ENCODE peak calls at places on chromosomes 7 and 10, in eight cellular contexts. One of them, this sample, is unnamed.

GRCh38 chr7:105389090-105389650 is 449 bp upstream of the SRPK2 start:
- DNase-seq in transverse colon: peak; percentile 48
- DNase-seq in H1: no peak
- DNase-seq in uterus: peak; percentile 39
- DNase-seq in NB4: peak; percentile 72
- DNase-seq in endothelial cell of umbilical vein: peak; percentile 62
- DNase-seq in IMR-90: peak; percentile 40
- DNase-seq in HCT116: peak; percentile 32
- DNase-seq in this sample: peak; percentile 87

GRCh38 chr10:62778125-62778524 is 26.4 kb upstream of the ADO start:
- DNase-seq in uterus: no peak
- DNase-seq in HCT116: no peak
- DNase-seq in NB4: no peak
- DNase-seq in endothelial cell of umbilical vein: no peak
- DNase-seq in IMR-90: no peak
- DNase-seq in transverse colon: no peak
- DNase-seq in H1: no peak
- DNase-seq in this sample: no peak

GRCh38 chr7:139783647-139784385 is 6.0 kb upstream of the HIPK2 start:
- DNase-seq in transverse colon: no peak
- DNase-seq in IMR-90: no peak
- DNase-seq in endothelial cell of umbilical vein: no peak
- DNase-seq in H1: no peak
- DNase-seq in uterus: no peak
- DNase-seq in HCT116: no peak
- DNase-seq in NB4: peak; percentile 45
- DNase-seq in this sample: no peak

GRCh38 chr10:30637881-30638467 is 8.4 kb upstream of the LYZL2 start:
- DNase-seq in H1: no peak
- DNase-seq in IMR-90: peak; percentile 96
- DNase-seq in uterus: no peak
- DNase-seq in endothelial cell of umbilical vein: peak; percentile 87
- DNase-seq in transverse colon: no peak
- DNase-seq in HCT116: peak; percentile 62
- DNase-seq in NB4: peak; percentile 61
- DNase-seq in this sample: peak; percentile 69

GRCh38 chr10:132606536-132607316 is 69.1 kb downstream of the INPP5A start:
- DNase-seq in IMR-90: peak; percentile 49
- DNase-seq in uterus: peak; percentile 78
- DNase-seq in H1: no peak
- DNase-seq in transverse colon: no peak
- DNase-seq in NB4: no peak
- DNase-seq in endothelial cell of umbilical vein: no peak
- DNase-seq in HCT116: no peak
- DNase-seq in this sample: no peak

GRCh38 chr7:42493436-42494198 is 256.6 kb upstream of the GLI3 start:
- DNase-seq in transverse colon: peak; percentile 68
- DNase-seq in HCT116: no peak
- DNase-seq in H1: peak; percentile 19
- DNase-seq in uterus: peak; percentile 87
- DNase-seq in IMR-90: peak; percentile 76
- DNase-seq in NB4: no peak
- DNase-seq in endothelial cell of umbilical vein: peak; percentile 46
- DNase-seq in this sample: peak; percentile 67

GRCh38 chr10:61179734-61180133 is 235.7 kb upstream of the RHOBTB1 start:
- DNase-seq in NB4: no peak
- DNase-seq in HCT116: no peak
- DNase-seq in transverse colon: no peak
- DNase-seq in IMR-90: no peak
- DNase-seq in H1: no peak
- DNase-seq in endothelial cell of umbilical vein: no peak
- DNase-seq in uterus: no peak
- DNase-seq in this sample: no peak

GRCh38 chr7:133376514-133376913 is 123.6 kb downstream of the EXOC4 start:
- DNase-seq in IMR-90: no peak
- DNase-seq in H1: no peak
- DNase-seq in HCT116: no peak
- DNase-seq in NB4: no peak
- DNase-seq in endothelial cell of umbilical vein: no peak
- DNase-seq in uterus: no peak
- DNase-seq in transverse colon: no peak
- DNase-seq in this sample: no peak

GRCh38 chr7:120060283-120060682 is 212.7 kb upstream of the KCND2 start:
- DNase-seq in uterus: no peak
- DNase-seq in H1: no peak
- DNase-seq in transverse colon: no peak
- DNase-seq in endothelial cell of umbilical vein: no peak
- DNase-seq in NB4: peak; percentile 89
- DNase-seq in HCT116: no peak
- DNase-seq in IMR-90: peak; percentile 59
- DNase-seq in this sample: no peak

GRCh38 chr10:13294156-13294555 is 5.7 kb downstream of the PHYH start:
- DNase-seq in uterus: no peak
- DNase-seq in HCT116: no peak
- DNase-seq in H1: no peak
- DNase-seq in transverse colon: no peak
- DNase-seq in IMR-90: no peak
- DNase-seq in endothelial cell of umbilical vein: no peak
- DNase-seq in NB4: no peak
- DNase-seq in this sample: no peak

GRCh38 chr7:120395526-120396019 is 122.6 kb downstream of the KCND2 start:
- DNase-seq in uterus: no peak
- DNase-seq in NB4: no peak
- DNase-seq in endothelial cell of umbilical vein: no peak
- DNase-seq in transverse colon: no peak
- DNase-seq in H1: no peak
- DNase-seq in HCT116: no peak
- DNase-seq in IMR-90: no peak
- DNase-seq in this sample: no peak

GRCh38 chr7:150966002-150966401 is 12.1 kb downstream of the KCNH2 start:
- DNase-seq in H1: no peak
- DNase-seq in IMR-90: no peak
- DNase-seq in HCT116: no peak
- DNase-seq in transverse colon: no peak
- DNase-seq in NB4: peak; percentile 47
- DNase-seq in uterus: no peak
- DNase-seq in endothelial cell of umbilical vein: peak; percentile 27
- DNase-seq in this sample: no peak

GRCh38 chr7:55052726-55053431 is 34.1 kb downstream of the EGFR start:
- DNase-seq in NB4: no peak
- DNase-seq in IMR-90: peak; percentile 84
- DNase-seq in transverse colon: no peak
- DNase-seq in uterus: no peak
- DNase-seq in H1: no peak
- DNase-seq in endothelial cell of umbilical vein: no peak
- DNase-seq in HCT116: no peak
- DNase-seq in this sample: no peak

GRCh38 chr10:116620423-116621400 is at the start of gene PNLIPRP2:
- DNase-seq in NB4: no peak
- DNase-seq in endothelial cell of umbilical vein: no peak
- DNase-seq in uterus: no peak
- DNase-seq in IMR-90: no peak
- DNase-seq in transverse colon: peak; percentile 79
- DNase-seq in HCT116: no peak
- DNase-seq in H1: no peak
- DNase-seq in this sample: no peak
- TF ChIP-seq POLR2A in NB4: no peak
- TF ChIP-seq POLR2A in endothelial cell of umbilical vein: no peak
- TF ChIP-seq POLR2A in uterus: no peak
- TF ChIP-seq POLR2A in IMR-90: no peak
- TF ChIP-seq POLR2A in transverse colon: no peak
- TF ChIP-seq POLR2A in HCT116: no peak
- TF ChIP-seq POLR2A in H1: no peak
- TF ChIP-seq POLR2A in this sample: no peak

GRCh38 chr10:26717476-26717875 is 20.0 kb downstream of the PDSS1 start:
- DNase-seq in uterus: no peak
- DNase-seq in transverse colon: no peak
- DNase-seq in H1: no peak
- DNase-seq in IMR-90: no peak
- DNase-seq in HCT116: no peak
- DNase-seq in endothelial cell of umbilical vein: no peak
- DNase-seq in NB4: no peak
- DNase-seq in this sample: no peak

GRCh38 chr10:26727005-26727404 is 29.5 kb downstream of the PDSS1 start:
- DNase-seq in transverse colon: no peak
- DNase-seq in H1: no peak
- DNase-seq in endothelial cell of umbilical vein: no peak
- DNase-seq in NB4: no peak
- DNase-seq in IMR-90: no peak
- DNase-seq in HCT116: no peak
- DNase-seq in uterus: no peak
- DNase-seq in this sample: no peak

GRCh38 chr10:26721561-26721960 is 24.1 kb downstream of the PDSS1 start:
- DNase-seq in HCT116: no peak
- DNase-seq in uterus: no peak
- DNase-seq in NB4: no peak
- DNase-seq in endothelial cell of umbilical vein: no peak
- DNase-seq in transverse colon: no peak
- DNase-seq in H1: no peak
- DNase-seq in IMR-90: no peak
- DNase-seq in this sample: no peak

GRCh38 chr10:26725837-26726727 is 28.6 kb downstream of the PDSS1 start:
- DNase-seq in NB4: peak; percentile 57
- DNase-seq in transverse colon: peak; percentile 63
- DNase-seq in H1: peak; percentile 5
- DNase-seq in HCT116: peak; percentile 13
- DNase-seq in endothelial cell of umbilical vein: peak; percentile 69
- DNase-seq in uterus: peak; percentile 63
- DNase-seq in IMR-90: peak; percentile 67
- DNase-seq in this sample: peak; percentile 27

DNA sequence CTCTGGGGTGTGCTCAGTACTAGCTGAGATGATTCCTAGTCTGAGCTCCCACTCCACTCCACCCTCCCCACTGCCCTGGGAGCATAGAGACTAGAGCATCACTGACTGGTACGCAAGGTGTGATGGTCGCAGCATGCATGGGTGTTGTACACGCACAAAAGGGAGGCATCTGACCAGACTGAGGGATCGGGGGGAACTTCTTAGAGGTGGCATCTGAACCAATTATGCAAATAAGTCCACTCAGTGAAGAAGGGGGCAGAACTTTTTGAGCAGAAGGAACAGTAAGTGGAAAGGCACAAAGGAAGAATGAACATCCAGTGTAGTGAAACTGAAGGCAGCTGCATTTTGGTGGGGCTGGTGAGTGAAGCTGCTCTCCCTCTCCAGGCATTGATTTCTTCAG is 25.5 kb downstream of the PDSS1 start:
- DNase-seq in endothelial cell of umbilical vein: no peak
- DNase-seq in HCT116: no peak
- DNase-seq in NB4: no peak
- DNase-seq in IMR-90: no peak
- DNase-seq in uterus: no peak
- DNase-seq in transverse colon: no peak
- DNase-seq in H1: no peak
- DNase-seq in this sample: no peak
- TF ChIP-seq POLR2A in endothelial cell of umbilical vein: no peak
- TF ChIP-seq POLR2A in HCT116: no peak
- TF ChIP-seq POLR2A in NB4: no peak
- TF ChIP-seq POLR2A in IMR-90: no peak
- TF ChIP-seq POLR2A in uterus: no peak
- TF ChIP-seq POLR2A in transverse colon: no peak
- TF ChIP-seq POLR2A in H1: no peak
- TF ChIP-seq POLR2A in this sample: no peak

GRCh38 chr7:101321491-101322401 is at the start of gene IFT22:
- DNase-seq in transverse colon: peak; percentile 92
- DNase-seq in endothelial cell of umbilical vein: peak; percentile 86
- DNase-seq in NB4: peak; percentile 96
- DNase-seq in uterus: peak; percentile 88
- DNase-seq in IMR-90: peak; percentile 85
- DNase-seq in H1: no peak
- DNase-seq in HCT116: peak; percentile 66
- DNase-seq in this sample: peak; percentile 84
- TF ChIP-seq POLR2A in transverse colon: peak; percentile 51
- TF ChIP-seq POLR2A in endothelial cell of umbilical vein: peak; percentile 82
- TF ChIP-seq POLR2A in NB4: peak; percentile 92
- TF ChIP-seq POLR2A in uterus: peak; percentile 46
- TF ChIP-seq POLR2A in IMR-90: no peak
- TF ChIP-seq POLR2A in H1: no peak
- TF ChIP-seq POLR2A in HCT116: peak; percentile 41
- TF ChIP-seq POLR2A in this sample: peak; percentile 68

GRCh38 chr7:26367219-26367711 is 75.6 kb downstream of the SNX10 start:
- DNase-seq in IMR-90: no peak
- DNase-seq in HCT116: no peak
- DNase-seq in endothelial cell of umbilical vein: no peak
- DNase-seq in NB4: no peak
- DNase-seq in uterus: no peak
- DNase-seq in H1: no peak
- DNase-seq in transverse colon: no peak
- DNase-seq in this sample: no peak

GRCh38 chr7:26363465-26363864 is 71.8 kb downstream of the SNX10 start:
- DNase-seq in H1: no peak
- DNase-seq in HCT116: no peak
- DNase-seq in uterus: no peak
- DNase-seq in endothelial cell of umbilical vein: no peak
- DNase-seq in NB4: no peak
- DNase-seq in transverse colon: no peak
- DNase-seq in IMR-90: no peak
- DNase-seq in this sample: no peak

GRCh38 chr7:26365897-26366267 is 74.2 kb downstream of the SNX10 start:
- DNase-seq in IMR-90: no peak
- DNase-seq in NB4: no peak
- DNase-seq in endothelial cell of umbilical vein: peak; percentile 17
- DNase-seq in HCT116: no peak
- DNase-seq in H1: no peak
- DNase-seq in transverse colon: no peak
- DNase-seq in uterus: no peak
- DNase-seq in this sample: no peak

GRCh38 chr7:26368542-26368941 is 76.9 kb downstream of the SNX10 start:
- DNase-seq in H1: no peak
- DNase-seq in endothelial cell of umbilical vein: peak; percentile 40
- DNase-seq in IMR-90: peak; percentile 23
- DNase-seq in uterus: no peak
- DNase-seq in NB4: no peak
- DNase-seq in transverse colon: no peak
- DNase-seq in HCT116: no peak
- DNase-seq in this sample: no peak

DNA sequence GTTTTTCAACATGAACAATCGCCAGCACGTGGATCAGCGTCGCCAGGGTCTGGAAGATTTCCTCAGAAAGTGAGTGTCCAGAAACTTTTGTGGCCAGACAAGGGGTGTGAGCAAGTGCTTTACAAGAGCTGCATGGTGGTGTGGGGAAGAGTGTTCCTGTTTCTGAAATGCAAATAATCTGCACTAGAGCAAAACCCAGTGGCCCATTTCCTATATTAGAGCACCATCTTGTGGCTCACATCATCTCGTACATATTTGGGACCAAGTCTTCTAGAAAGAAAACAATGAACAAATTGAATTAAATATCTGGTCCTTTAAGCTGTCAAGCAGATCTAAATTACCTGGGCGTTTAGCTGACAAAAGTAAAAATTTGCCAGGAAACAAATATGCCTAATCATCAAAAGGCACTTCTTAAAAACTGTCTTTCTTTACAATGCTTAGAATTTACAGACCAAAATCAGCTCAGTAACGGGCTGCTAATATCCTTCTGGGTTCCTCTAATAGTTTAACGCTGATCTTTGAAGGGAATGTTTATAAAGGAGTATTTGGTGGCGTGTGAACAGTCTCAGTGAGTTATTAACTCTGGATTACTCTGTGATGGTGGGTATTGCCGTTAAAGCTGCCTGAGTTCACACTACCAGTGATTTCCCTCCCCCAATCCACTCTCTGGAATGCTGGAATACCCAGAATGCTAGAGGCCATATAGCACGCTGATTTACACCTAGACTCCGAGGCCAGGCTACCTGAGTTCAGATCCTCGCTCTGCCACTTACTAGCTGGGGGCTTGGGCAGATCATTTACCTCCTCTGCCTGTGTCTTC is 73.6 kb downstream of the SNX10 start:
- DNase-seq in NB4: peak; percentile 94
- DNase-seq in IMR-90: peak; percentile 77
- DNase-seq in transverse colon: peak; percentile 57
- DNase-seq in endothelial cell of umbilical vein: peak; percentile 88
- DNase-seq in HCT116: peak; percentile 51
- DNase-seq in uterus: peak; percentile 44
- DNase-seq in H1: no peak
- DNase-seq in this sample: no peak
- TF ChIP-seq POLR2A in NB4: no peak
- TF ChIP-seq POLR2A in IMR-90: no peak
- TF ChIP-seq POLR2A in transverse colon: no peak
- TF ChIP-seq POLR2A in endothelial cell of umbilical vein: no peak
- TF ChIP-seq POLR2A in HCT116: no peak
- TF ChIP-seq POLR2A in uterus: no peak
- TF ChIP-seq POLR2A in H1: no peak
- TF ChIP-seq POLR2A in this sample: no peak

This sample was measured in H54.